ENCODE peak calls at places on chromosomes 13 and 19, in six cellular contexts. U is tibial artery; G is left ventricle myocardium inferior; W is fibroblast of lung; Q is CD8-positive, alpha-beta memory T cell; P is heart left ventricle. Y is an unnamed sample.

GRCh38 chr19:55172741-55173140 is 6.3 kb upstream of the DNAAF3 start:
- DNase-seq in Q (no peak), P (no peak), G (no peak), W (peak; percentile 65), U (no peak), Y (no peak)

GRCh38 chr13:26062853-26063444 is 11.1 kb upstream of the SHISA2 start:
- DNase-seq in P (peak; percentile 44), Q (no peak), G (no peak), W (peak; percentile 78), U (no peak), Y (peak; percentile 58)

GRCh38 chr13:112842343-112842856 is 126.6 kb upstream of the MCF2L start:
- DNase-seq in G (peak; percentile 58), P (peak; percentile 64), W (no peak), U (peak; percentile 80), Q (no peak), Y (no peak)

GRCh38 chr19:36417752-36418286 is 625 bp downstream of the ZFP82 start:
- DNase-seq in P (no peak), W (no peak), U (no peak), G (no peak), Q (no peak), Y (no peak)

GRCh38 chr19:48543121-48543710 is 8.8 kb upstream of the SULT2B1 start:
- DNase-seq in W (peak; percentile 11), P (no peak), U (no peak), G (no peak), Q (no peak), Y (no peak)

GRCh38 chr13:74040200-74040599 is 94.0 kb downstream of the KLF12 start:
- DNase-seq in P (no peak), U (no peak), G (peak; percentile 46), Q (peak; percentile 48), W (peak; percentile 33), Y (no peak)

GRCh38 chr19:35673121-35673804 is 6.9 kb downstream of the UPK1A start:
- DNase-seq in U (no peak), P (no peak), Q (peak; percentile 54), G (peak; percentile 33), W (peak; percentile 18), Y (no peak)

GRCh38 chr19:13781547-13781946 is 7.3 kb downstream of the C19orf53 start:
- DNase-seq in P (peak; percentile 76), W (peak; percentile 75), U (peak; percentile 95), G (peak; percentile 72), Q (no peak), Y (no peak)

GRCh38 chr13:29936051-29936813 is 85.8 kb upstream of the UBL3 start:
- DNase-seq in W (no peak), U (no peak), G (no peak), P (no peak), Q (no peak), Y (no peak)

GRCh38 chr13:58946274-58946673 is 1217.5 kb downstream of the DIAPH3 start:
- DNase-seq in Q (no peak), P (no peak), U (no peak), G (no peak), W (no peak), Y (no peak)

GRCh38 chr13:42769650-42770049 is 11.7 kb upstream of the FAM216B start:
- DNase-seq in G (no peak), P (no peak), Q (no peak), U (no peak), W (no peak), Y (no peak)

GRCh38 chr19:56167064-56167578 is 8.7 kb upstream of the GALP start:
- DNase-seq in P (no peak), W (no peak), U (no peak), Q (no peak), G (no peak), Y (no peak)

GRCh38 chr19:33294058-33294798 is 8.1 kb downstream of the CEBPA start:
- DNase-seq in W (no peak), U (no peak), G (peak; percentile 1), P (no peak), Q (no peak), Y (no peak)

GRCh38 chr13:108213946-108214345 is 1.4 kb downstream of the LIG4 start:
- DNase-seq in P (no peak), U (no peak), G (no peak), Q (no peak), W (peak; percentile 20), Y (no peak)

GRCh38 chr13:73339086-73339485 is 280.3 kb downstream of the KLF5 start:
- DNase-seq in G (no peak), Q (no peak), U (no peak), P (no peak), W (no peak), Y (no peak)

GRCh38 chr13:110572778-110573118 is 11.2 kb upstream of the RAB20 start:
- DNase-seq in G (no peak), Q (no peak), U (no peak), W (no peak), P (no peak), Y (no peak)

GRCh38 chr19:15136234-15136954 is 29.2 kb downstream of the SYDE1 start:
- DNase-seq in W (peak; percentile 28), U (no peak), Q (no peak), G (no peak), P (no peak), Y (no peak)

GRCh38 chr13:41199061-41199460 is 4.7 kb upstream of the KBTBD7 start:
- DNase-seq in Q (no peak), G (no peak), P (no peak), U (no peak), W (no peak), Y (no peak)

GRCh38 chr13:33560722-33561121 is 257.2 kb upstream of the RFC3 start:
- DNase-seq in U (no peak), G (no peak), Q (no peak), W (no peak), P (no peak), Y (no peak)

GRCh38 chr19:35780058-35780457 is 4.7 kb downstream of the ARHGAP33 start:
- DNase-seq in Q (no peak), U (no peak), P (no peak), G (no peak), W (no peak), Y (no peak)

DNA sequence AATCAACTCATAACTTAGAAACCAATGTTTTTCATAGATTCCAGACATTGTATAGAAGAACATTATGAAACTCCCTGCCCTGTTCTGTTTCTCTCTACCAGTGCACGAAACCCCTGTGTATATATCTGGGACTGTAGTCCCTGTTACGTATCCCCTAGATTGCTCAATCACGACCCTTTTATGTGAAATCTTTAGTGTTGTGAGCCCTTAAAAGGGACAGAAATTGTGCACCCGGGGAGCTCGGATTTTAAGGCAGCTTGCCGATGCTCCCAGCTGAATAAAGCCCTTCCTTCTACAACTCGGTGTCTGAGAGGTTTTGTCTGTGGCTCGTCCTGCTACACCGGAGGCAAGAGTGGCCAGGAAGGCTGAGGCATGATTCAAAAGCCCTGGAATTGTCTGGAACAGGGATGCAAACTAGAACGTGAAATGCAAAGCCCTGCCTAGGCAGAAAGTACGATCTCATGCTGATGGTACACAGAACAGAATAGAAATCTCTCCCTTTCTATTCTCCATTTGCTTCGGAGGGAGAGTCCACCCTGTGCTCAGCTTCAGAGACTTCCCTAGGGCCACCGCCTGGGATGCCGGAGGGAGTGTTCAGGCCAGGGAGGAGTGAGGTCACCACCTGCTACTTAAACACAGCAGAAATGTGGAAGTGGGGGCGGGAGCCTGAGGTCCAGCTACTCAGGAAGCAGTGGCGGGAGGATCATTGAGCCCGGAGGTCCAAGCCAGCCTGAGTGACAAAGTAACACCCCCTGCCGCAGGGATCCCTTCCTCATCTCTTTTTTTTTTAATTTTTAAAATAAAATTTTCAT is 760 bp upstream of the ZNF888 start:
- DNase-seq in W (peak; percentile 45), U (peak; percentile 81), Q (no peak), G (peak; percentile 51), P (peak; percentile 69), Y (no peak)
- H3K27ac ChIP-seq in W (peak overlapping the region; percentile 70), U (peak overlapping the region; percentile 86), Q (no peak overlapping the region), G (peak overlapping the region; percentile 77), P (peak overlapping the region; percentile 69), Y (no peak overlapping the region)

GRCh38 chr19:6021878-6022569 is 44.1 kb upstream of the RANBP3 start:
- DNase-seq in U (peak; percentile 78), G (peak; percentile 70), P (peak; percentile 80), W (peak; percentile 81), Q (peak; percentile 79), Y (peak; percentile 59)
- H3K27ac ChIP-seq in U (no peak overlapping the region), G (no peak overlapping the region), P (no peak overlapping the region), W (no peak overlapping the region), Q (no peak overlapping the region), Y (no peak overlapping the region)

DNA sequence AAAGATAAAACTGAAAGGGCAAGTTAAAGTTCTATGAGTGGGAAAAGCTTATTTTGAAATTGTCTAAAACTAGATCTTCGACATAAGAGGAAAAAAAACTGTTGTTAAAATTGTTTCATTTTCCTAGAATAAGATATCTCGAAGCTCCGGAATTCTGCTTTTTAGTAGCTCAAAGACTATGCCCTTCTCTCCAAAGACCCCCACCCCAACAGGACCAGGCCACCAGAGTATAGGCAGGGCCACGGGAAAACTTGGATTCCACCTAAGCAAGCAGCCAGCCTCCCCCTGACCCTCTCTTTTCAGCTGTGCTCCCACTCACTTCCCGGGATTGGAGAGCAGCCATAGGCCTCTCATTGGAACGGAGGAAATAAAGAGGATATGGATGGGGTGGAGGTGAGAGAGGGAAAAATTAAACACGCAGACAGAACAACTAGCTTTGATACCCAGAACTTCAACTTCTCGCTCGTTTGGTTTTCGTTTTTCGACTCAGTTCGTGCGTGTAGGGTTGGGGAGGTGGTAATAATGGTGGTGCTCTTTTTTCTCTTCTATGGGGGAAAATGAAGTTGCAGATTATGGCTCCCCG is 2.9 kb downstream of the POU4F1 start:
- DNase-seq in W (peak; percentile 5), U (no peak), P (no peak), Q (no peak), G (no peak), Y (no peak)
- H3K27ac ChIP-seq in W (no peak overlapping the region), U (no peak overlapping the region), P (no peak overlapping the region), Q (no peak overlapping the region), G (no peak overlapping the region), Y (no peak overlapping the region)

DNA sequence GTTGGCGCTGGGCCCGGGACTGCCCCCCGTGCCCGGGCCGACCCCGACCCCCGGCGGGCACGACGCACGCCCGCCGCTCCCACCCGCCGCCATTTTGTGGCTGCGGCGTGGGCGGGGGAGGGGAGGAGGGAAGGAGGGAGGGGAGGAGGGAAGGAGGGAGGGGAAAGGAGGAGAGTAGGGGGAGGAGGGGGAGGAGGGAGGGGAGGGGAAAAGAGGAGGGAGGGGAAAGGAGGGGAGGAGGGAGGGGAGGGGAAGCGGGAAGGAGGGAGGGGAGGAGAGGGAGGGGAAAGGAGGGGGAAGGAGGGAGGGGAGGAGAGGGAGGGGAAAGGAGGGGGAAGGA is at the start of gene BTBD2:
- DNase-seq in P (peak; percentile 67), W (peak; percentile 94), U (peak; percentile 78), G (no peak), Q (peak; percentile 62), Y (peak; percentile 49)
- H3K27ac ChIP-seq in P (peak within 1 kb of the TSS; percentile 71), W (peak within 1 kb of the TSS; percentile 32), U (peak within 1 kb of the TSS; percentile 84), G (peak within 1 kb of the TSS; percentile 77), Q (peak within 1 kb of the TSS; percentile 1), Y (peak within 1 kb of the TSS; percentile 81)

GRCh38 chr13:60562081-60562764 is 165.2 kb downstream of the TDRD3 start:
- DNase-seq in W (no peak), Q (no peak), G (no peak), U (no peak), P (no peak), Y (no peak)
- H3K27ac ChIP-seq in W (no peak overlapping the region), Q (no peak overlapping the region), G (no peak overlapping the region), U (no peak overlapping the region), P (no peak overlapping the region), Y (no peak overlapping the region)

GRCh38 chr19:44635581-44636438 is 7.9 kb upstream of the PVR start:
- DNase-seq in U (no peak), W (peak; percentile 63), Q (no peak), G (no peak), P (no peak), Y (no peak)
- H3K27ac ChIP-seq in U (peak overlapping the region; percentile 14), W (peak overlapping the region; percentile 73), Q (no peak overlapping the region), G (no peak overlapping the region), P (no peak overlapping the region), Y (no peak overlapping the region)

Y was measured in caudate nucleus.